ENCODE peak calls at places on chromosomes 2 and 18, in seven cellular contexts. One of them, this sample, is unnamed.

GRCh38 chr2:74239346-74239745 is 40.9 kb downstream of the MTHFD2 start:
- DNase-seq in AG10803: no peak
- DNase-seq in K562: no peak
- DNase-seq in AG09309: no peak
- DNase-seq in brain microvascular endothelial cell: no peak
- DNase-seq in astrocyte of the spinal cord: no peak
- DNase-seq in GM12865: no peak
- DNase-seq in this sample: no peak

GRCh38 chr18:9653390-9653789 is 39.0 kb upstream of the PPP4R1 start:
- DNase-seq in AG10803: no peak
- DNase-seq in K562: no peak
- DNase-seq in AG09309: no peak
- DNase-seq in brain microvascular endothelial cell: peak
- DNase-seq in astrocyte of the spinal cord: peak
- DNase-seq in GM12865: no peak
- DNase-seq in this sample: peak

GRCh38 chr2:172869861-172870260 is 134.2 kb downstream of the RAPGEF4 start:
- DNase-seq in AG10803: no peak
- DNase-seq in K562: no peak
- DNase-seq in AG09309: no peak
- DNase-seq in brain microvascular endothelial cell: no peak
- DNase-seq in astrocyte of the spinal cord: no peak
- DNase-seq in GM12865: no peak
- DNase-seq in this sample: no peak

GRCh38 chr18:78725426-78725825 is 254.2 kb upstream of the SALL3 start:
- DNase-seq in AG10803: no peak
- DNase-seq in K562: no peak
- DNase-seq in AG09309: no peak
- DNase-seq in brain microvascular endothelial cell: no peak
- DNase-seq in astrocyte of the spinal cord: no peak
- DNase-seq in GM12865: no peak
- DNase-seq in this sample: no peak

GRCh38 chr18:72091369-72091768 is 452.8 kb downstream of the CBLN2 start:
- DNase-seq in AG10803: no peak
- DNase-seq in K562: no peak
- DNase-seq in AG09309: no peak
- DNase-seq in brain microvascular endothelial cell: no peak
- DNase-seq in astrocyte of the spinal cord: no peak
- DNase-seq in GM12865: no peak
- DNase-seq in this sample: no peak

GRCh38 chr2:206540757-206541156 is 97.4 kb downstream of the ADAM23 start:
- DNase-seq in AG10803: no peak
- DNase-seq in K562: no peak
- DNase-seq in AG09309: no peak
- DNase-seq in brain microvascular endothelial cell: no peak
- DNase-seq in astrocyte of the spinal cord: no peak
- DNase-seq in GM12865: no peak
- DNase-seq in this sample: no peak

GRCh38 chr2:54767921-54768320 is 44.5 kb downstream of the EML6 start:
- DNase-seq in AG10803: peak
- DNase-seq in K562: no peak
- DNase-seq in AG09309: no peak
- DNase-seq in brain microvascular endothelial cell: peak
- DNase-seq in astrocyte of the spinal cord: peak
- DNase-seq in GM12865: peak
- DNase-seq in this sample: peak

GRCh38 chr2:168740360-168740759 is 62.1 kb upstream of the NOSTRIN start:
- DNase-seq in AG10803: no peak
- DNase-seq in K562: no peak
- DNase-seq in AG09309: no peak
- DNase-seq in brain microvascular endothelial cell: no peak
- DNase-seq in astrocyte of the spinal cord: no peak
- DNase-seq in GM12865: no peak
- DNase-seq in this sample: no peak

GRCh38 chr2:179550214-179550613 is 285.6 kb upstream of the SESTD1 start:
- DNase-seq in AG10803: no peak
- DNase-seq in K562: no peak
- DNase-seq in AG09309: no peak
- DNase-seq in brain microvascular endothelial cell: no peak
- DNase-seq in astrocyte of the spinal cord: no peak
- DNase-seq in GM12865: no peak
- DNase-seq in this sample: no peak

GRCh38 chr2:127078691-127079270 is 28.2 kb downstream of the BIN1 start:
- DNase-seq in AG10803: no peak
- DNase-seq in K562: no peak
- DNase-seq in AG09309: no peak
- DNase-seq in brain microvascular endothelial cell: no peak
- DNase-seq in astrocyte of the spinal cord: no peak
- DNase-seq in GM12865: no peak
- DNase-seq in this sample: no peak

GRCh38 chr18:45050712-45051639 is 370.3 kb downstream of the SETBP1 start:
- DNase-seq in AG10803: peak
- DNase-seq in K562: no peak
- DNase-seq in AG09309: peak
- DNase-seq in brain microvascular endothelial cell: peak
- DNase-seq in astrocyte of the spinal cord: peak
- DNase-seq in GM12865: no peak
- DNase-seq in this sample: peak

GRCh38 chr2:116088246-116088645 is 1645.8 kb downstream of the DPP10 start:
- DNase-seq in AG10803: no peak
- DNase-seq in K562: no peak
- DNase-seq in AG09309: no peak
- DNase-seq in brain microvascular endothelial cell: no peak
- DNase-seq in astrocyte of the spinal cord: no peak
- DNase-seq in GM12865: no peak
- DNase-seq in this sample: no peak

GRCh38 chr2:226797289-226797988 is 2.2 kb downstream of the IRS1 start:
- DNase-seq in AG10803: peak
- DNase-seq in K562: no peak
- DNase-seq in AG09309: no peak
- DNase-seq in brain microvascular endothelial cell: no peak
- DNase-seq in astrocyte of the spinal cord: peak
- DNase-seq in GM12865: no peak
- DNase-seq in this sample: peak

GRCh38 chr2:99554238-99554637 is 64.4 kb upstream of the REV1 start:
- DNase-seq in AG10803: no peak
- DNase-seq in K562: no peak
- DNase-seq in AG09309: no peak
- DNase-seq in brain microvascular endothelial cell: no peak
- DNase-seq in astrocyte of the spinal cord: no peak
- DNase-seq in GM12865: no peak
- DNase-seq in this sample: no peak

GRCh38 chr2:85302106-85302505 is 25.7 kb downstream of the TGOLN2 start:
- DNase-seq in AG10803: no peak
- DNase-seq in K562: no peak
- DNase-seq in AG09309: no peak
- DNase-seq in brain microvascular endothelial cell: no peak
- DNase-seq in astrocyte of the spinal cord: no peak
- DNase-seq in GM12865: no peak
- DNase-seq in this sample: no peak

GRCh38 chr2:233129351-233129978 is 69.3 kb downstream of the INPP5D start:
- DNase-seq in AG10803: no peak
- DNase-seq in K562: no peak
- DNase-seq in AG09309: no peak
- DNase-seq in brain microvascular endothelial cell: no peak
- DNase-seq in astrocyte of the spinal cord: no peak
- DNase-seq in GM12865: no peak
- DNase-seq in this sample: no peak

GRCh38 chr2:226544581-226545210 is 254.9 kb downstream of the IRS1 start:
- DNase-seq in AG10803: peak
- DNase-seq in K562: no peak
- DNase-seq in AG09309: no peak
- DNase-seq in brain microvascular endothelial cell: no peak
- DNase-seq in astrocyte of the spinal cord: no peak
- DNase-seq in GM12865: no peak
- DNase-seq in this sample: peak

GRCh38 chr2:59233910-59234309 is 992.8 kb upstream of the FANCL start:
- DNase-seq in AG10803: no peak
- DNase-seq in K562: no peak
- DNase-seq in AG09309: no peak
- DNase-seq in brain microvascular endothelial cell: no peak
- DNase-seq in astrocyte of the spinal cord: no peak
- DNase-seq in GM12865: no peak
- DNase-seq in this sample: peak

GRCh38 chr2:59237311-59237710 is 996.2 kb upstream of the FANCL start:
- DNase-seq in AG10803: peak
- DNase-seq in K562: no peak
- DNase-seq in AG09309: no peak
- DNase-seq in brain microvascular endothelial cell: no peak
- DNase-seq in astrocyte of the spinal cord: no peak
- DNase-seq in GM12865: no peak
- DNase-seq in this sample: no peak

GRCh38 chr2:59236723-59237122 is 995.6 kb upstream of the FANCL start:
- DNase-seq in AG10803: peak
- DNase-seq in K562: no peak
- DNase-seq in AG09309: peak
- DNase-seq in brain microvascular endothelial cell: no peak
- DNase-seq in astrocyte of the spinal cord: no peak
- DNase-seq in GM12865: no peak
- DNase-seq in this sample: peak

GRCh38 chr2:59232394-59233165 is 991.5 kb upstream of the FANCL start:
- DNase-seq in AG10803: no peak
- DNase-seq in K562: no peak
- DNase-seq in AG09309: no peak
- DNase-seq in brain microvascular endothelial cell: no peak
- DNase-seq in astrocyte of the spinal cord: no peak
- DNase-seq in GM12865: peak
- DNase-seq in this sample: no peak

DNA sequence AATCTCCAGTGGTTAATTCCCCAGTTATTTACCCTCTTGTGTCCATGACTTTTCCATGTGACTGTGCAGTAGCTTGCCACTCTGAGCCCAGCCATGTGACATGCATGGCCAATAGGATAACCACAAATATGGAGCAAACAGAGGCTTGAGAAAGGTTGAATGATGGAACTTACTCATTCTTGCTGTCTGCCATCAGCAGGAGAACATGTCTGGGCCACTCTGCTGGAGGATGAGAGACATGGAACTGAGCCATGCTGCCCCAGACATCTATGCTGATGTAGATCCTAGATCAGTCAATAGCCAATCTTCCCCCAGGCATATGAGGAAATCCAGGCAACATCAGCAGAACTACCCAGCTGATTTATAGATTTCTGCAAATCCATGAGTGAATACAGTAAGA is 992.3 kb upstream of the FANCL start:
- DNase-seq in AG10803: no peak
- DNase-seq in K562: no peak
- DNase-seq in AG09309: no peak
- DNase-seq in brain microvascular endothelial cell: no peak
- DNase-seq in astrocyte of the spinal cord: no peak
- DNase-seq in GM12865: no peak
- DNase-seq in this sample: peak
- TF ChIP-seq CTCF in AG10803: no peak
- TF ChIP-seq CTCF in K562: no peak
- TF ChIP-seq CTCF in AG09309: no peak
- TF ChIP-seq CTCF in brain microvascular endothelial cell: no peak
- TF ChIP-seq CTCF in astrocyte of the spinal cord: no peak
- TF ChIP-seq CTCF in GM12865: no peak
- TF ChIP-seq CTCF in this sample: no peak

DNA sequence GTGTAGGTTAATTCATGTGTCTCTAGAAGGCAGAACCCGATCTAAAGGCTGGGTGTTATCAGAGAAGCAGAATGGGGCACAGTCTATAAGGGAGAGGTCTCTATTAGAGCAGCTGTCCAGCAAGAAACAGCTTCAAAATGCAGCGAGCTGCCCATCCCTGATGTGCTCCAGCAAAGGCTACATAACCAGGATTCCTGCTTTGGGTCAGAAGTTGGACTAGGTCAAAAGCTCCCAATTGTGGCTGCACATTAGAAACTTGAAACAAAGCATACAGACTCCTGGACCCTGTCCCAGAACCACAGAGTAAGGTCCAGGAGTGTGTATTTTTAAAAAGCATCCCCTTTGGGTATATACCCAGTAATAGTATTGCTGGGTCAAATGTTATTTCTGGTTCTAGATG is 105.7 kb downstream of the ANKRD44 start:
- DNase-seq in AG10803: peak
- DNase-seq in K562: no peak
- DNase-seq in AG09309: no peak
- DNase-seq in brain microvascular endothelial cell: no peak
- DNase-seq in astrocyte of the spinal cord: peak
- DNase-seq in GM12865: no peak
- DNase-seq in this sample: peak
- TF ChIP-seq CTCF in AG10803: no peak
- TF ChIP-seq CTCF in K562: no peak
- TF ChIP-seq CTCF in AG09309: no peak
- TF ChIP-seq CTCF in brain microvascular endothelial cell: no peak
- TF ChIP-seq CTCF in astrocyte of the spinal cord: no peak
- TF ChIP-seq CTCF in GM12865: no peak
- TF ChIP-seq CTCF in this sample: no peak

GRCh38 chr18:7090771-7091170 is 26.8 kb downstream of the LAMA1 start:
- DNase-seq in AG10803: peak
- DNase-seq in K562: no peak
- DNase-seq in AG09309: no peak
- DNase-seq in brain microvascular endothelial cell: no peak
- DNase-seq in astrocyte of the spinal cord: peak
- DNase-seq in GM12865: no peak
- DNase-seq in this sample: no peak
- TF ChIP-seq CTCF in AG10803: no peak
- TF ChIP-seq CTCF in K562: no peak
- TF ChIP-seq CTCF in AG09309: no peak
- TF ChIP-seq CTCF in brain microvascular endothelial cell: no peak
- TF ChIP-seq CTCF in astrocyte of the spinal cord: no peak
- TF ChIP-seq CTCF in GM12865: no peak
- TF ChIP-seq CTCF in this sample: no peak

DNA sequence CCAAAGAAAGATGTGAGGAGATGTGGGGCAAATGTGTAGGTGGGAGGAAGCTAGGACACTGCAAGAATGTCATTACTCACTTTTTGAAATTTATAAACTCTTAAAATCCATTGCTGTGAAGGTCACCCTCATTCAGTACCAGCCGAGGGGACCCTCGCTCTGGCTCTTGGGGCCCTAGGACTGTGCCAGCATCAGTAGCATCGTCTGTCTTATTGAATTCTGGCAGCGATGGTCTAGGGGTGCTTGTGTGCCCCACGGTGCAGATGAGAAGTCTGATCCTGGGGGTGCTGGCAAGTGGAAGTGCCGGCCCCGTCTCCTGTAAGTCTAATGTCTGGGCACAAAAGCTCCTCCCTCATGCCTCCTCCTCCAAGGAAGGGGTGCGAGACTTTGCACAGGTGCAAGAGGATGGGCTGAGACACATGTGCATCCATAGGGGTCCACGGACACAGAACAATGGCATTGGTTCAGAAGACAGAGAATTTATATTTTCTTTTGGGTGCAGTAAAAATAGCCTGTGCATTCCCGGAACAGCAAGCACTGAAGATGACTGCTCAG is 266.7 kb upstream of the HDAC4 start:
- DNase-seq in AG10803: no peak
- DNase-seq in K562: no peak
- DNase-seq in AG09309: no peak
- DNase-seq in brain microvascular endothelial cell: no peak
- DNase-seq in astrocyte of the spinal cord: no peak
- DNase-seq in GM12865: no peak
- DNase-seq in this sample: no peak
- TF ChIP-seq CTCF in AG10803: no peak
- TF ChIP-seq CTCF in K562: no peak
- TF ChIP-seq CTCF in AG09309: no peak
- TF ChIP-seq CTCF in brain microvascular endothelial cell: no peak
- TF ChIP-seq CTCF in astrocyte of the spinal cord: no peak
- TF ChIP-seq CTCF in GM12865: no peak
- TF ChIP-seq CTCF in this sample: no peak

This sample was measured in foreskin fibroblast.